ENCODE peak calls at places on chromosomes 5 and 9, in ten cellular contexts. F is NCI-H1436; N is brain microvascular endothelial cell; V is sciatic nerve; U is NCI-H524; Q is Panc1; C is activated naive CD8-positive, alpha-beta T cell treated with anti-CD3 and anti-CD28 coated beads for 36 hours; Y is stimulated activated CD4-positive, alpha-beta T cell treated with anti-CD3 and anti-CD28 coated beads, Interleukin-1b, Interleukin-23, amount 100 ng/mL, for 24 hours; G is EL; H is caudate nucleus. M is an unnamed sample.

GRCh38 chr5:132026516-132027008 is 15.1 kb upstream of the ACSL6 start:
- DNase-seq in H (no peak), C (peak), U (no peak), G (no peak), Q (no peak), V (no peak), N (no peak), F (no peak), Y (no peak), M (no peak)

GRCh38 chr9:114037249-114037648 is 40.9 kb downstream of the AMBP start:
- DNase-seq in Y (no peak), Q (no peak), F (no peak), C (no peak), N (no peak), G (no peak), V (no peak), U (no peak), H (no peak), M (no peak)

GRCh38 chr5:39014544-39014943 is 59.7 kb downstream of the RICTOR start:
- DNase-seq in H (no peak), Y (no peak), N (peak), F (no peak), V (no peak), Q (peak), C (no peak), G (peak), U (no peak), M (no peak)

GRCh38 chr5:142388696-142389095 is 63.9 kb upstream of the SPRY4 start:
- DNase-seq in N (no peak), Y (no peak), V (no peak), C (no peak), Q (no peak), U (no peak), F (no peak), H (no peak), G (no peak), M (no peak)

GRCh38 chr5:155044591-155044990 is 31.0 kb downstream of the KIF4B start:
- DNase-seq in Q (no peak), H (no peak), C (no peak), U (no peak), F (no peak), G (no peak), Y (no peak), N (no peak), V (no peak), M (no peak)

GRCh38 chr9:12712532-12712931 is 19.3 kb downstream of the TYRP1 start:
- DNase-seq in Y (no peak), U (no peak), C (no peak), V (no peak), Q (no peak), N (no peak), F (no peak), G (no peak), H (no peak), M (no peak)

GRCh38 chr9:16986441-16987387 is 116.2 kb upstream of the BNC2 start:
- DNase-seq in Y (no peak), F (no peak), H (no peak), C (no peak), Q (no peak), N (peak), U (no peak), G (peak), V (no peak), M (no peak)

GRCh38 chr9:131769361-131769760 is 29.5 kb upstream of the RAPGEF1 start:
- DNase-seq in Y (no peak), H (no peak), N (no peak), V (no peak), G (peak), C (no peak), U (no peak), Q (no peak), F (no peak), M (no peak)

GRCh38 chr9:115808695-115809094 is 344.9 kb upstream of the PAPPA start:
- DNase-seq in H (no peak), V (no peak), F (no peak), G (no peak), C (no peak), Q (no peak), N (no peak), Y (no peak), U (no peak), M (no peak)

GRCh38 chr5:87776785-87777184 is 364.1 kb upstream of the CCNH start:
- DNase-seq in U (no peak), V (no peak), Y (no peak), G (no peak), C (no peak), F (no peak), Q (no peak), H (no peak), N (no peak), M (no peak)

GRCh38 chr9:83403864-83404263 is 134.3 kb downstream of the FRMD3 start:
- DNase-seq in G (peak), Y (no peak), V (no peak), H (no peak), Q (no peak), F (no peak), U (no peak), C (no peak), N (peak), M (no peak)

GRCh38 chr9:34553511-34554021 is 30.8 kb upstream of the ENHO start:
- DNase-seq in H (no peak), V (no peak), G (no peak), F (no peak), Y (no peak), C (no peak), Q (no peak), U (no peak), N (no peak), M (no peak)

GRCh38 chr9:135478858-135479468 is 619 bp upstream of the PPP1R26 start:
- DNase-seq in G (peak), C (no peak), H (no peak), Q (no peak), V (no peak), U (peak), F (no peak), Y (no peak), N (no peak), M (no peak)

GRCh38 chr5:135362102-135362501 is 36.9 kb downstream of the MACROH2A1 start:
- DNase-seq in H (no peak), U (no peak), N (no peak), C (no peak), Y (no peak), F (no peak), G (no peak), V (no peak), Q (no peak), M (no peak)

GRCh38 chr5:80408976-80409926 is 1.4 kb downstream of the ZFYVE16 start:
- DNase-seq in Q (no peak), V (no peak), F (no peak), G (peak), N (peak), C (no peak), U (peak), Y (no peak), H (no peak), M (no peak)

GRCh38 chr5:76016258-76016657 is 66.9 kb upstream of the SV2C start:
- DNase-seq in F (no peak), G (no peak), Q (no peak), N (no peak), Y (no peak), H (no peak), U (peak), C (no peak), V (no peak), M (no peak)

GRCh38 chr9:135123735-135124134 is 36.3 kb downstream of the OLFM1 start:
- DNase-seq in F (no peak), H (no peak), U (no peak), C (no peak), Y (no peak), N (no peak), V (no peak), G (no peak), Q (no peak), M (no peak)

M was measured in activated CD4-positive, alpha-beta T cell treated with anti-CD3 and anti-CD28 coated beads for 24 hours.